ENCODE peak calls at places on chromosomes 1 and 21, in four cellular contexts. Q is mesothelial cell of epicardium, B is upper lobe of right lung, P is NCI-H345. A is an unnamed sample.

GRCh38 chr21:33642896-33643657 is 776 bp downstream of the ITSN1 start:
- DNase-seq in B (peak; percentile 75), Q (peak; percentile 55), P (peak; percentile 49), A (peak; percentile 44)

GRCh38 chr1:36525166-36525565 is 42.5 kb upstream of the CSF3R start:
- DNase-seq in Q (no peak), P (no peak), B (no peak), A (no peak)

GRCh38 chr21:41802684-41803083 is 35.8 kb upstream of the RIPK4 start:
- DNase-seq in Q (no peak), P (no peak), B (no peak), A (peak; percentile 53)

GRCh38 chr1:223227031-223227430 is 84.0 kb upstream of the TLR5 start:
- DNase-seq in Q (no peak), P (no peak), B (no peak), A (no peak)

GRCh38 chr1:71667224-71667623 is 586.4 kb upstream of the ZRANB2 start:
- DNase-seq in B (no peak), Q (no peak), P (peak; percentile 47), A (peak; percentile 51)

GRCh38 chr1:24282491-24282890 is 36.7 kb upstream of the GRHL3 start:
- DNase-seq in P (no peak), B (no peak), Q (no peak), A (no peak)

GRCh38 chr1:237324226-237324625 is 282.2 kb downstream of the RYR2 start:
- DNase-seq in P (no peak), B (no peak), Q (no peak), A (no peak)

GRCh38 chr1:161706116-161706482 is 930 bp upstream of the FCRLA start:
- DNase-seq in Q (no peak), B (no peak), P (no peak), A (no peak)

GRCh38 chr1:23801338-23801748 is 789 bp upstream of the GALE start:
- DNase-seq in B (peak; percentile 83), Q (no peak), P (peak; percentile 22), A (no peak)

A was measured in fibroblast of villous mesenchyme.